ENCODE peak calls at places on chromosomes 4 and X, in ten cellular contexts. One of them, this sample, is unnamed.

GRCh38 chrX:74453178-74453577 is 31.9 kb downstream of the SLC16A2 start:
- DNase-seq in progenitor cell of endocrine pancreas: no peak
- DNase-seq in mesothelial cell of epicardium: no peak
- DNase-seq in chondrocyte: no peak
- DNase-seq in cardiac fibroblast: no peak
- DNase-seq in cardiac muscle cell: no peak
- DNase-seq in CD4-positive, alpha-beta T cell: no peak
- DNase-seq in fibroblast of mammary gland: no peak
- DNase-seq in K562: no peak
- DNase-seq in dorsolateral prefrontal cortex: no peak
- DNase-seq in this sample: no peak

GRCh38 chr4:54703182-54703581 is 45.4 kb downstream of the KIT start:
- DNase-seq in progenitor cell of endocrine pancreas: no peak
- DNase-seq in mesothelial cell of epicardium: no peak
- DNase-seq in chondrocyte: no peak
- DNase-seq in cardiac fibroblast: no peak
- DNase-seq in cardiac muscle cell: no peak
- DNase-seq in CD4-positive, alpha-beta T cell: no peak
- DNase-seq in fibroblast of mammary gland: no peak
- DNase-seq in K562: no peak
- DNase-seq in dorsolateral prefrontal cortex: no peak
- DNase-seq in this sample: no peak

GRCh38 chr4:104735174-104735573 is 240.5 kb upstream of the CXXC4 start:
- DNase-seq in progenitor cell of endocrine pancreas: no peak
- DNase-seq in mesothelial cell of epicardium: no peak
- DNase-seq in chondrocyte: no peak
- DNase-seq in cardiac fibroblast: no peak
- DNase-seq in cardiac muscle cell: no peak
- DNase-seq in CD4-positive, alpha-beta T cell: no peak
- DNase-seq in fibroblast of mammary gland: no peak
- DNase-seq in K562: no peak
- DNase-seq in dorsolateral prefrontal cortex: no peak
- DNase-seq in this sample: no peak

GRCh38 chr4:128587382-128587781 is 222.1 kb upstream of the JADE1 start:
- DNase-seq in progenitor cell of endocrine pancreas: no peak
- DNase-seq in mesothelial cell of epicardium: no peak
- DNase-seq in chondrocyte: no peak
- DNase-seq in cardiac fibroblast: no peak
- DNase-seq in cardiac muscle cell: no peak
- DNase-seq in CD4-positive, alpha-beta T cell: no peak
- DNase-seq in fibroblast of mammary gland: no peak
- DNase-seq in K562: no peak
- DNase-seq in dorsolateral prefrontal cortex: no peak
- DNase-seq in this sample: no peak

GRCh38 chrX:10360121-10360520 is 203.3 kb downstream of the CLCN4 start:
- DNase-seq in progenitor cell of endocrine pancreas: no peak
- DNase-seq in mesothelial cell of epicardium: no peak
- DNase-seq in chondrocyte: no peak
- DNase-seq in cardiac fibroblast: peak; percentile 4
- DNase-seq in cardiac muscle cell: no peak
- DNase-seq in CD4-positive, alpha-beta T cell: no peak
- DNase-seq in fibroblast of mammary gland: peak; percentile 6
- DNase-seq in K562: no peak
- DNase-seq in dorsolateral prefrontal cortex: peak; percentile 42
- DNase-seq in this sample: no peak

GRCh38 chrX:87706134-87706533 is 188.5 kb downstream of the KLHL4 start:
- DNase-seq in progenitor cell of endocrine pancreas: no peak
- DNase-seq in mesothelial cell of epicardium: no peak
- DNase-seq in chondrocyte: no peak
- DNase-seq in cardiac fibroblast: no peak
- DNase-seq in cardiac muscle cell: no peak
- DNase-seq in CD4-positive, alpha-beta T cell: no peak
- DNase-seq in fibroblast of mammary gland: no peak
- DNase-seq in K562: no peak
- DNase-seq in dorsolateral prefrontal cortex: no peak
- DNase-seq in this sample: no peak

GRCh38 chrX:95076449-95076848 is 1402.4 kb downstream of the FAM133A start:
- DNase-seq in progenitor cell of endocrine pancreas: no peak
- DNase-seq in mesothelial cell of epicardium: no peak
- DNase-seq in chondrocyte: no peak
- DNase-seq in cardiac fibroblast: peak; percentile 49
- DNase-seq in cardiac muscle cell: peak; percentile 37
- DNase-seq in CD4-positive, alpha-beta T cell: no peak
- DNase-seq in fibroblast of mammary gland: peak; percentile 60
- DNase-seq in K562: peak; percentile 19
- DNase-seq in dorsolateral prefrontal cortex: no peak
- DNase-seq in this sample: peak; percentile 59

GRCh38 chr4:1409806-1410425 is 3.7 kb upstream of the NKX1-1 start:
- DNase-seq in progenitor cell of endocrine pancreas: no peak
- DNase-seq in mesothelial cell of epicardium: no peak
- DNase-seq in chondrocyte: peak; percentile 60
- DNase-seq in cardiac fibroblast: no peak
- DNase-seq in cardiac muscle cell: no peak
- DNase-seq in CD4-positive, alpha-beta T cell: no peak
- DNase-seq in fibroblast of mammary gland: no peak
- DNase-seq in K562: no peak
- DNase-seq in dorsolateral prefrontal cortex: no peak
- DNase-seq in this sample: no peak

GRCh38 chr4:88575222-88575621 is 17.1 kb upstream of the HERC3 start:
- DNase-seq in progenitor cell of endocrine pancreas: no peak
- DNase-seq in mesothelial cell of epicardium: no peak
- DNase-seq in chondrocyte: no peak
- DNase-seq in cardiac fibroblast: no peak
- DNase-seq in cardiac muscle cell: no peak
- DNase-seq in CD4-positive, alpha-beta T cell: no peak
- DNase-seq in fibroblast of mammary gland: no peak
- DNase-seq in K562: no peak
- DNase-seq in dorsolateral prefrontal cortex: no peak
- DNase-seq in this sample: no peak

GRCh38 chrX:141468940-141469339 is 115.6 kb downstream of the SPANXA1 start:
- DNase-seq in progenitor cell of endocrine pancreas: no peak
- DNase-seq in mesothelial cell of epicardium: no peak
- DNase-seq in chondrocyte: no peak
- DNase-seq in cardiac fibroblast: peak; percentile 45
- DNase-seq in cardiac muscle cell: no peak
- DNase-seq in CD4-positive, alpha-beta T cell: no peak
- DNase-seq in fibroblast of mammary gland: peak; percentile 53
- DNase-seq in K562: no peak
- DNase-seq in dorsolateral prefrontal cortex: no peak
- DNase-seq in this sample: peak; percentile 53

GRCh38 chrX:22220941-22221340 is 51.8 kb upstream of the CBLL2 start:
- DNase-seq in progenitor cell of endocrine pancreas: no peak
- DNase-seq in mesothelial cell of epicardium: no peak
- DNase-seq in chondrocyte: no peak
- DNase-seq in cardiac fibroblast: peak; percentile 2
- DNase-seq in cardiac muscle cell: no peak
- DNase-seq in CD4-positive, alpha-beta T cell: no peak
- DNase-seq in fibroblast of mammary gland: peak; percentile 72
- DNase-seq in K562: no peak
- DNase-seq in dorsolateral prefrontal cortex: no peak
- DNase-seq in this sample: peak; percentile 70

GRCh38 chr4:185887125-185887524 is 75.1 kb upstream of the SORBS2 start:
- DNase-seq in progenitor cell of endocrine pancreas: no peak
- DNase-seq in mesothelial cell of epicardium: no peak
- DNase-seq in chondrocyte: no peak
- DNase-seq in cardiac fibroblast: no peak
- DNase-seq in cardiac muscle cell: no peak
- DNase-seq in CD4-positive, alpha-beta T cell: no peak
- DNase-seq in fibroblast of mammary gland: no peak
- DNase-seq in K562: no peak
- DNase-seq in dorsolateral prefrontal cortex: no peak
- DNase-seq in this sample: no peak

GRCh38 chrX:71586929-71587328 is 8.7 kb downstream of the GCNA start:
- DNase-seq in progenitor cell of endocrine pancreas: no peak
- DNase-seq in mesothelial cell of epicardium: no peak
- DNase-seq in chondrocyte: no peak
- DNase-seq in cardiac fibroblast: no peak
- DNase-seq in cardiac muscle cell: no peak
- DNase-seq in CD4-positive, alpha-beta T cell: no peak
- DNase-seq in fibroblast of mammary gland: no peak
- DNase-seq in K562: no peak
- DNase-seq in dorsolateral prefrontal cortex: no peak
- DNase-seq in this sample: no peak

GRCh38 chr4:2076908-2077534 is 17.9 kb downstream of the NAT8L start:
- DNase-seq in progenitor cell of endocrine pancreas: no peak
- DNase-seq in mesothelial cell of epicardium: no peak
- DNase-seq in chondrocyte: peak; percentile 86
- DNase-seq in cardiac fibroblast: no peak
- DNase-seq in cardiac muscle cell: no peak
- DNase-seq in CD4-positive, alpha-beta T cell: no peak
- DNase-seq in fibroblast of mammary gland: no peak
- DNase-seq in K562: no peak
- DNase-seq in dorsolateral prefrontal cortex: no peak
- DNase-seq in this sample: no peak

GRCh38 chrX:11504234-11504633 is 161.5 kb downstream of the ARHGAP6 start:
- DNase-seq in progenitor cell of endocrine pancreas: no peak
- DNase-seq in mesothelial cell of epicardium: no peak
- DNase-seq in chondrocyte: no peak
- DNase-seq in cardiac fibroblast: no peak
- DNase-seq in cardiac muscle cell: no peak
- DNase-seq in CD4-positive, alpha-beta T cell: no peak
- DNase-seq in fibroblast of mammary gland: no peak
- DNase-seq in K562: peak; percentile 23
- DNase-seq in dorsolateral prefrontal cortex: no peak
- DNase-seq in this sample: no peak

GRCh38 chr4:188975271-188975670 is 836.0 kb downstream of the TRIML1 start:
- DNase-seq in progenitor cell of endocrine pancreas: no peak
- DNase-seq in mesothelial cell of epicardium: no peak
- DNase-seq in chondrocyte: no peak
- DNase-seq in cardiac fibroblast: no peak
- DNase-seq in cardiac muscle cell: no peak
- DNase-seq in CD4-positive, alpha-beta T cell: no peak
- DNase-seq in fibroblast of mammary gland: no peak
- DNase-seq in K562: no peak
- DNase-seq in dorsolateral prefrontal cortex: no peak
- DNase-seq in this sample: no peak

GRCh38 chrX:3184176-3184930 is 143.1 kb downstream of the ARSF start:
- DNase-seq in progenitor cell of endocrine pancreas: no peak
- DNase-seq in mesothelial cell of epicardium: no peak
- DNase-seq in chondrocyte: no peak
- DNase-seq in cardiac fibroblast: peak; percentile 72
- DNase-seq in cardiac muscle cell: no peak
- DNase-seq in CD4-positive, alpha-beta T cell: no peak
- DNase-seq in fibroblast of mammary gland: peak; percentile 84
- DNase-seq in K562: no peak
- DNase-seq in dorsolateral prefrontal cortex: no peak
- DNase-seq in this sample: peak; percentile 87

GRCh38 chrX:39112143-39112542 is 310.9 kb downstream of the MID1IP1 start:
- DNase-seq in progenitor cell of endocrine pancreas: no peak
- DNase-seq in mesothelial cell of epicardium: no peak
- DNase-seq in chondrocyte: no peak
- DNase-seq in cardiac fibroblast: no peak
- DNase-seq in cardiac muscle cell: no peak
- DNase-seq in CD4-positive, alpha-beta T cell: no peak
- DNase-seq in fibroblast of mammary gland: peak; percentile 3
- DNase-seq in K562: no peak
- DNase-seq in dorsolateral prefrontal cortex: no peak
- DNase-seq in this sample: no peak
- TF ChIP-seq CTCF in progenitor cell of endocrine pancreas: no peak
- TF ChIP-seq CTCF in mesothelial cell of epicardium: no peak
- TF ChIP-seq CTCF in chondrocyte: no peak
- TF ChIP-seq CTCF in cardiac fibroblast: no peak
- TF ChIP-seq CTCF in cardiac muscle cell: no peak
- TF ChIP-seq CTCF in CD4-positive, alpha-beta T cell: no peak
- TF ChIP-seq CTCF in fibroblast of mammary gland: no peak
- TF ChIP-seq CTCF in K562: no peak
- TF ChIP-seq CTCF in dorsolateral prefrontal cortex: no peak
- TF ChIP-seq CTCF in this sample: no peak

DNA sequence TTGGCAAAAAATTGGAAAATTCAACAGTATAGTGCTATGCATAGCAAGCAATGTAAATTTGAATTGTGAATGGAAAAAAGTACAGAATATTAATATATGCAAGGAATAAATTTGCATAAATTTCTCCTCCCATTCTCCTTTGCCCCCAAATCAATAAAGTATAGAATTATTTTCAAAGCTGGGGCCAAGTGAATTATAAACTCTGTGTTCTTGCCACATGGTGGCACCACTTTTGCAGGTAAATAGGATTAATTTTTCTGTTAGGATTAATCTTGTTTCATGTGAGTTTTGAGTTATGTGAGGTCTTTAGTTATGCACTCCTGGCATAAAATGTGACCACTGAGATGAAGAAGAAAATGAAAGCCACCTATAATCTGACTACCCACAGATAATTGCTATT is 19.9 kb downstream of the COPS4 start:
- DNase-seq in progenitor cell of endocrine pancreas: no peak
- DNase-seq in mesothelial cell of epicardium: no peak
- DNase-seq in chondrocyte: no peak
- DNase-seq in cardiac fibroblast: peak; percentile 51
- DNase-seq in cardiac muscle cell: no peak
- DNase-seq in CD4-positive, alpha-beta T cell: no peak
- DNase-seq in fibroblast of mammary gland: peak; percentile 41
- DNase-seq in K562: no peak
- DNase-seq in dorsolateral prefrontal cortex: no peak
- DNase-seq in this sample: no peak
- TF ChIP-seq CTCF in progenitor cell of endocrine pancreas: peak; percentile 35
- TF ChIP-seq CTCF in mesothelial cell of epicardium: peak; percentile 19
- TF ChIP-seq CTCF in chondrocyte: peak; percentile 80
- TF ChIP-seq CTCF in cardiac fibroblast: no peak
- TF ChIP-seq CTCF in cardiac muscle cell: peak; percentile 40
- TF ChIP-seq CTCF in CD4-positive, alpha-beta T cell: peak; percentile 43
- TF ChIP-seq CTCF in fibroblast of mammary gland: peak; percentile 41
- TF ChIP-seq CTCF in K562: peak; percentile 23
- TF ChIP-seq CTCF in dorsolateral prefrontal cortex: no peak
- TF ChIP-seq CTCF in this sample: peak; percentile 78

DNA sequence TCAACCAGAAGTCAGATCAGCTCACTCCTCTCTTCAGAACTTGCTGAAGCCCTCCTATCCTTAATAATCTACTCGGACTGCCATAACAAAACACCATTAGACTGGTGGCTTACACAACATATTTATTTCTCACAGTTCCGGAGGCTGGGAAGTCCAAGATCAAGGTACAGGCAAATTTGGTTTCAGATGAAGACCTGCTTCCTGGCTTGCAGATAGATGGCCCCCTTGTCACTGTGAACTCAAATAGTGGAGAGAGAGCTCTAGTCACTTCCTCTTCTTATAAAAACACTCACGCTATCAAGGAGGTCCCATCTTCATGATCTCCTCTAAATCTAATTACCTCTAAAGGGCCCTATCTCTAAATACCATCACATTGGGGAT is 125.1 kb downstream of the CAMK2D start:
- DNase-seq in progenitor cell of endocrine pancreas: no peak
- DNase-seq in mesothelial cell of epicardium: no peak
- DNase-seq in chondrocyte: no peak
- DNase-seq in cardiac fibroblast: no peak
- DNase-seq in cardiac muscle cell: no peak
- DNase-seq in CD4-positive, alpha-beta T cell: peak; percentile 11
- DNase-seq in fibroblast of mammary gland: no peak
- DNase-seq in K562: no peak
- DNase-seq in dorsolateral prefrontal cortex: no peak
- DNase-seq in this sample: no peak
- TF ChIP-seq CTCF in progenitor cell of endocrine pancreas: no peak
- TF ChIP-seq CTCF in mesothelial cell of epicardium: no peak
- TF ChIP-seq CTCF in chondrocyte: peak; percentile 9
- TF ChIP-seq CTCF in cardiac fibroblast: no peak
- TF ChIP-seq CTCF in cardiac muscle cell: no peak
- TF ChIP-seq CTCF in CD4-positive, alpha-beta T cell: peak; percentile 28
- TF ChIP-seq CTCF in fibroblast of mammary gland: no peak
- TF ChIP-seq CTCF in K562: peak; percentile 11
- TF ChIP-seq CTCF in dorsolateral prefrontal cortex: no peak
- TF ChIP-seq CTCF in this sample: no peak

GRCh38 chr4:138063581-138063980 is 178.6 kb downstream of the SLC7A11 start:
- DNase-seq in progenitor cell of endocrine pancreas: no peak
- DNase-seq in mesothelial cell of epicardium: no peak
- DNase-seq in chondrocyte: no peak
- DNase-seq in cardiac fibroblast: no peak
- DNase-seq in cardiac muscle cell: no peak
- DNase-seq in CD4-positive, alpha-beta T cell: no peak
- DNase-seq in fibroblast of mammary gland: no peak
- DNase-seq in K562: no peak
- DNase-seq in dorsolateral prefrontal cortex: no peak
- DNase-seq in this sample: no peak

GRCh38 chr4:138062929-138063328 is 179.2 kb downstream of the SLC7A11 start:
- DNase-seq in progenitor cell of endocrine pancreas: no peak
- DNase-seq in mesothelial cell of epicardium: no peak
- DNase-seq in chondrocyte: no peak
- DNase-seq in cardiac fibroblast: peak; percentile 53
- DNase-seq in cardiac muscle cell: no peak
- DNase-seq in CD4-positive, alpha-beta T cell: no peak
- DNase-seq in fibroblast of mammary gland: peak; percentile 63
- DNase-seq in K562: no peak
- DNase-seq in dorsolateral prefrontal cortex: no peak
- DNase-seq in this sample: peak; percentile 28
- TF ChIP-seq CTCF in progenitor cell of endocrine pancreas: no peak
- TF ChIP-seq CTCF in mesothelial cell of epicardium: no peak
- TF ChIP-seq CTCF in chondrocyte: peak; percentile 52
- TF ChIP-seq CTCF in cardiac fibroblast: peak; percentile 43
- TF ChIP-seq CTCF in cardiac muscle cell: peak; percentile 37
- TF ChIP-seq CTCF in CD4-positive, alpha-beta T cell: no peak
- TF ChIP-seq CTCF in fibroblast of mammary gland: peak; percentile 25
- TF ChIP-seq CTCF in K562: no peak
- TF ChIP-seq CTCF in dorsolateral prefrontal cortex: no peak
- TF ChIP-seq CTCF in this sample: peak; percentile 48